ENCODE peak calls at places on chromosomes 13 and 19, in eight cellular contexts. C is IMR-90, O is HCT116, Q is GM12878, G is SK-N-SH, K is HepG2, D is H1, E is K562. L is an unnamed sample.
A peak's percentile ranks its signal among the peaks of the same experiment; 100 is the strongest.

GRCh38 chr19:46474211-46474610 is 2.8 kb upstream of the PNMA8A start:
- DNase-seq in E (no peak), O (no peak), D (no peak), C (no peak), Q (no peak), K (no peak), G (no peak), L (no peak)

GRCh38 chr13:102311901-102312300 is 89.9 kb downstream of the FGF14 start:
- DNase-seq in O (no peak), Q (no peak), E (no peak), D (no peak), C (no peak), K (no peak), G (no peak), L (no peak)

GRCh38 chr13:95874286-95874685 is 178.9 kb downstream of the UGGT2 start:
- DNase-seq in G (no peak), K (no peak), Q (no peak), C (peak; percentile 0), E (no peak), D (no peak), O (no peak), L (no peak)

GRCh38 chr13:99124695-99125334 is 75.8 kb upstream of the UBAC2 start:
- DNase-seq in C (peak; percentile 45), E (no peak), O (peak; percentile 3), Q (peak; percentile 34), G (no peak), D (no peak), K (no peak), L (peak; percentile 28)

GRCh38 chr19:51807111-51807701 is 12.2 kb downstream of the FPR3 start:
- DNase-seq in G (no peak), K (peak; percentile 52), E (peak; percentile 48), O (no peak), C (no peak), D (peak; percentile 46), Q (no peak), L (no peak)

GRCh38 chr13:78241278-78241919 is 322.8 kb upstream of the EDNRB start:
- DNase-seq in E (peak; percentile 11), O (no peak), K (peak; percentile 27), G (peak; percentile 49), D (peak; percentile 17), C (peak; percentile 11), Q (no peak), L (peak; percentile 20)

GRCh38 chr19:2700660-2701360 is 1.7 kb downstream of the GNG7 start:
- DNase-seq in O (no peak), E (no peak), C (no peak), D (no peak), K (no peak), Q (no peak), G (no peak), L (no peak)

GRCh38 chr19:11067356-11068113 is 21.7 kb upstream of the LDLR start:
- DNase-seq in C (peak; percentile 41), O (no peak), E (no peak), Q (no peak), K (no peak), G (no peak), D (no peak), L (no peak)

GRCh38 chr19:51701468-51702100 is 8.5 kb downstream of the SPACA6 start:
- DNase-seq in C (no peak), K (no peak), O (no peak), D (no peak), Q (no peak), G (peak; percentile 2), E (no peak), L (no peak)

GRCh38 chr19:42563352-42564210 is 31.1 kb downstream of the CEACAM8 start:
- DNase-seq in E (peak; percentile 65), D (no peak), C (peak; percentile 39), K (peak; percentile 39), O (peak; percentile 43), Q (no peak), G (peak; percentile 63), L (peak; percentile 95)

GRCh38 chr19:39199025-39199424 is 2.3 kb downstream of the NCCRP1 start:
- DNase-seq in D (no peak), E (peak; percentile 36), G (peak; percentile 66), Q (no peak), O (no peak), C (peak; percentile 63), K (peak; percentile 35), L (no peak)

DNA sequence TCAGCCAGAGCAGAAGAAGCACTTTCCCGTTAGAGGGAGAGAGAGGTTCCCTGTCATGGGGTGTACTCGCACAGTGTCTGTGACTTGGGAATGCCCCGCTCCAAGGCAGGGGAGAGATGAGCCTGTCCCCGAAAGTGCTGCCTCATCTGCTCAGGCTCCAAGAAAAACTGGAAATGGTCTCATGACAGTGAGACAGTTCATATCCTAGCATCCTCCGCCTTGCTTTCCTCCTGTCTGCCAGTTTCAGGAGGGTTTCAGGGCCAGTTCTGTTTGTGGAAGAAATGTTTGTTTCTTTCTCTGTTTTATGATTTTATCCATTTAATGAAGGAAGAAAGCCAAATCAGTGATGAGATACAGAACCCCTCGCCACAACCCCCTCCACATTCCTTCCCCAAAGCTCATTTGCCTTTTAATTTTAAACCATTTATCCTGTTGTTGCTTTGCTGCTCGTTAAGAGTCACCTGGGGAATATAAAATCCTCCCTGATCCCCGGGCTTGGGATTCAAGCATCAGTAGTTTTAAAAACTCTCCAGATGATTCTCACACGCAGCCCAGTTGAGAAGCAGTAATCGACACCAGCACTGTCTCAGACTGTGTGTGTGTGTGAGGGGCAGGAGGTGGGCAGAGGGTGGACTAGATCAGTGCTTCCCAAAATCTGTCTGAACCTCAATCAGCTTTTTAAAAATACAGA is 144.6 kb upstream of the UBL3 start:
- DNase-seq in G (no peak), D (no peak), C (no peak), K (no peak), Q (no peak), E (no peak), O (no peak), L (no peak)
- TF ChIP-seq RAD21 in G (no peak), D (no peak), C (no peak), K (no peak), Q (no peak), E (no peak), O (no peak), L (no peak)

GRCh38 chr19:6032381-6032780 is 54.4 kb upstream of the RANBP3 start:
- DNase-seq in Q (no peak), D (no peak), C (no peak), E (no peak), K (no peak), O (no peak), G (no peak), L (no peak)

GRCh38 chr19:6033744-6034264 is 55.9 kb upstream of the RANBP3 start:
- DNase-seq in D (no peak), G (peak; percentile 64), E (no peak), K (no peak), O (no peak), Q (no peak), C (no peak), L (no peak)

GRCh38 chr19:6032827-6033226 is 54.9 kb upstream of the RANBP3 start:
- DNase-seq in D (no peak), Q (no peak), O (no peak), G (no peak), E (no peak), C (no peak), K (no peak), L (no peak)

GRCh38 chr19:6026390-6026897 is 48.5 kb upstream of the RANBP3 start:
- DNase-seq in Q (no peak), O (no peak), E (no peak), G (no peak), C (no peak), K (no peak), D (no peak), L (no peak)

DNA sequence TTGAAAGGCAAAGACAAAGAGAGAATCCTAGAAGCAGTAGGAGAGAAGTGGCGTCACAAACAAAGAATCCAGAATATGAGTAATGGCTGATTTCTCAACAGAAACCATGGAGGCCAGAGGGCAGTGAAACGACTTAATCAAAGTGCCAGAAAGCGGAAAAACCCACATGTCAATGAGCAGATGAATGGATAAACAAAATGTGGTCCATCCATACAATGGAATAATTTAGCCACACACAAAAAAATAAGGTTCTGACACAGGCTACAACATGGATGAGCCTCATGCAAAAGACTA is 52.2 kb upstream of the RANBP3 start:
- DNase-seq in D (no peak), G (no peak), E (no peak), Q (no peak), O (no peak), C (peak; percentile 79), K (no peak), L (no peak)
- TF ChIP-seq RAD21 in D (no peak), G (no peak), E (no peak), Q (no peak), O (no peak), C (no peak), K (no peak), L (no peak)

DNA sequence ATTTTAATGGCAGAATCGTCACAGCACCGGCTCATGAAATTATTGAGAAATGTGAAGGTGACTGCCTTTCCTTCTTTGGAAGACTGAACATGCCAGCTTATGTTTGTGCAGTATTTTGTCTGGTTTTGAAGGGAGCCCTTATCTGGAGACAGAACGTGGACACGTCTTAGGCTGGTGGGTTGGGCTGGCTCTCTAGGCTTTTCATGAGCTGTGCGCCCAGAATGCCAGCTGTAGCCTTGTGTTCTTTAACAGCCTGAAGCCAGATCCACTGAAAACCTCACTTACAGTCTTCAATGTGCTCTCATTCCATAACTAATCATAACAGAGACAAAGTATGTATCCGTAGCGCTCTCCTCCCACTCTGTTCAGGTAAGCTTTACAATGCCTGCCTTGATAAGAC is 184.4 kb upstream of the HTR2A start:
- DNase-seq in O (no peak), C (no peak), G (no peak), Q (no peak), K (no peak), D (no peak), E (no peak), L (no peak)
- TF ChIP-seq RAD21 in O (no peak), C (no peak), G (no peak), Q (no peak), K (no peak), D (no peak), E (no peak), L (no peak)

DNA sequence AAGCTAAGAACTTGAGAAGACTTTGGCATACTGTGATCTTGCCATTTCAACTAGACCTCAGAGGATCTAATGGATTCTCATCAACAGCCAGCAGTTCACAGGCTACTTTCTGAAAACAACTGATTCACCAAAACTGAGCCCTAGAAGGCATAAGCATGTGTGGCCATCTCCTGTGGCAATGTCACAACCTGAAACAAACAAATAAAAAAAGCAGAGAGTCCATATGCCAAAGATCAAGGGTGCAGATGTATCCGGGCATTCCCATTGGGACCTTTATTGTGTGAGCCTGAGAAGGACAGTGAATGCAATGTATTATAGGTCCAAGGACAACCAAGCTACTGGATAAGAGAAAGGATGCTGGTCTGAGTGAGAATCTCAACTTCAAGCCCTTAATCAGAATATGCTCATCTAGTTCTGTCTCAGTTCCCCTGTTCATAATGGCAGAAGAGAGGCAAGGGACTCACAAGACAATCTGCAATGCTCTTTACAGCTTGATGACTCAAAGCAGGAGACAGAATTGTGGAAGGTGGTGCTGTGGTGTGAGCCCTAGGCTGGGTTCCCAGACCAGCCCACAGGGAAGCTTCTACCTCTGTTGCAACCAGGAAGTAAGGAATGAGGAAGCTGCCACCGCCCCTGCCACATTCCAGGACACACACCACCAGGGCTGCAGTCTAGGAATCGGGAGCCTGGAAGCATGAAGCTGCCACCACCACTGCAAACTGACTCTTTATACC is 133.7 kb downstream of the RAP2A start:
- DNase-seq in C (peak; percentile 50), O (peak; percentile 40), E (no peak), D (no peak), Q (peak; percentile 37), G (no peak), K (peak; percentile 54), L (peak; percentile 18)
- TF ChIP-seq RAD21 in C (no peak), O (no peak), E (no peak), D (no peak), Q (no peak), G (no peak), K (no peak), L (no peak)